ENCODE peak calls at places on chromosomes 3 and 15, in ten cellular contexts. T is Daoy; C is A549; W is naive thymus-derived CD8-positive, alpha-beta T cell; S is neural progenitor cell; F is glutamatergic neuron; X is AG10803; H is tibial nerve; V is RPMI8226; I is activated CD4-positive, CD25-positive, alpha-beta regulatory T cell treated with anti-CD3 and anti-CD28 coated beads, Interleukin-2, amount 50 U/mL, for 72 hours. B is an unnamed sample.

GRCh38 chr3:23455775-23456174 is 252.6 kb downstream of the UBE2E2 start:
- DNase-seq in T (no peak), C (peak), W (no peak), S (no peak), F (no peak), X (peak), H (no peak), V (no peak), I (no peak), B (no peak)

GRCh38 chr15:69343133-69343532 is 44.4 kb downstream of the PAQR5 start:
- DNase-seq in T (no peak), C (no peak), W (no peak), S (no peak), F (no peak), X (no peak), H (no peak), V (no peak), I (no peak), B (no peak)

GRCh38 chr15:45812200-45812599 is 177.4 kb downstream of the SQOR start:
- DNase-seq in T (no peak), C (no peak), W (no peak), S (no peak), F (no peak), X (no peak), H (no peak), V (no peak), I (no peak), B (no peak)

GRCh38 chr3:39289107-39289506 is 9.3 kb upstream of the CX3CR1 start:
- DNase-seq in T (no peak), C (no peak), W (no peak), S (no peak), F (no peak), X (no peak), H (no peak), V (no peak), I (no peak), B (no peak)

GRCh38 chr15:99983171-99983891 is 250.1 kb upstream of the LYSMD4 start:
- DNase-seq in T (peak), C (no peak), W (no peak), S (peak), F (no peak), X (no peak), H (no peak), V (no peak), I (no peak), B (no peak)

GRCh38 chr15:61175024-61175423 is 54.1 kb downstream of the RORA start:
- DNase-seq in T (peak), C (no peak), W (no peak), S (peak), F (no peak), X (peak), H (no peak), V (no peak), I (no peak), B (no peak)

GRCh38 chr3:61381745-61382392 is 130.6 kb upstream of the FHIT start:
- DNase-seq in T (no peak), C (peak), W (no peak), S (peak), F (no peak), X (peak), H (no peak), V (peak), I (no peak), B (peak)

GRCh38 chr3:22209578-22209977 is 458.6 kb upstream of the ZNF385D start:
- DNase-seq in T (no peak), C (no peak), W (no peak), S (no peak), F (no peak), X (no peak), H (no peak), V (no peak), I (no peak), B (no peak)

GRCh38 chr3:14258906-14259904 is 80.6 kb downstream of the LSM3 start:
- DNase-seq in T (no peak), C (no peak), W (no peak), S (no peak), F (no peak), X (no peak), H (no peak), V (no peak), I (no peak), B (no peak)

GRCh38 chr15:89198196-89198595 is 23.2 kb downstream of the RLBP1 start:
- DNase-seq in T (no peak), C (no peak), W (no peak), S (no peak), F (no peak), X (no peak), H (no peak), V (no peak), I (no peak), B (no peak)

GRCh38 chr3:156704370-156705036 is 30.1 kb downstream of the TIPARP start:
- DNase-seq in T (no peak), C (no peak), W (no peak), S (no peak), F (no peak), X (no peak), H (no peak), V (no peak), I (no peak), B (no peak)

GRCh38 chr3:110736332-110736731 is 335.3 kb upstream of the NECTIN3 start:
- DNase-seq in T (no peak), C (no peak), W (no peak), S (no peak), F (no peak), X (no peak), H (no peak), V (peak), I (no peak), B (no peak)

GRCh38 chr3:197854596-197855343 is 63.7 kb downstream of the LRCH3 start:
- DNase-seq in T (peak), C (peak), W (no peak), S (peak), F (no peak), X (peak), H (no peak), V (no peak), I (no peak), B (no peak)

GRCh38 chr3:170532573-170532972 is 53.3 kb downstream of the SLC7A14 start:
- DNase-seq in T (no peak), C (no peak), W (no peak), S (no peak), F (no peak), X (no peak), H (no peak), V (peak), I (no peak), B (peak)

GRCh38 chr15:80768158-80768557 is 11.0 kb upstream of the CEMIP start:
- DNase-seq in T (no peak), C (no peak), W (no peak), S (no peak), F (no peak), X (no peak), H (no peak), V (no peak), I (no peak), B (no peak)

GRCh38 chr3:11774296-11774877 is 72.3 kb downstream of the TAMM41 start:
- DNase-seq in T (peak), C (peak), W (no peak), S (peak), F (peak), X (peak), H (no peak), V (peak), I (no peak), B (peak)

GRCh38 chr15:31079519-31079918 is 22.0 kb downstream of the TRPM1 start:
- DNase-seq in T (peak), C (no peak), W (no peak), S (no peak), F (no peak), X (peak), H (no peak), V (no peak), I (no peak), B (no peak)

GRCh38 chr3:39962566-39962965 is 153.2 kb downstream of the MYRIP start:
- DNase-seq in T (no peak), C (no peak), W (no peak), S (peak), F (no peak), X (peak), H (no peak), V (no peak), I (no peak), B (no peak)

B was measured in NCI-H345.